ENCODE peak calls at places on chromosomes 3 and 15, in eight cellular contexts. V, S, H, Z, C, B, E and K are unnamed samples.

GRCh38 chr15:63491979-63492378 is 12.4 kb upstream of the USP3 start:
- DNase-seq in Z (no peak), C (no peak), S (no peak), H (no peak), E (no peak), B (no peak), V (peak; percentile 68), K (no peak)

GRCh38 chr3:57446318-57446841 is 97.8 kb downstream of the DNAH12 start:
- DNase-seq in E (peak; percentile 41), V (no peak), Z (no peak), B (no peak), S (no peak), C (no peak), H (peak; percentile 10), K (no peak)

GRCh38 chr3:140343211-140343610 is 334.7 kb upstream of the TRIM42 start:
- DNase-seq in C (no peak), Z (no peak), B (no peak), H (no peak), V (no peak), S (no peak), E (no peak), K (no peak)

GRCh38 chr15:39403674-39404117 is 177.2 kb upstream of the THBS1 start:
- DNase-seq in C (no peak), V (peak; percentile 44), E (no peak), S (no peak), Z (no peak), B (no peak), H (no peak), K (peak; percentile 87)

GRCh38 chr15:29100486-29101000 is 169.1 kb downstream of the NSMCE3 start:
- DNase-seq in H (no peak), C (no peak), Z (no peak), E (no peak), B (no peak), S (no peak), V (no peak), K (no peak)

GRCh38 chr3:71035314-71035713 is 548.2 kb downstream of the FOXP1 start:
- DNase-seq in H (no peak), B (no peak), S (no peak), Z (no peak), E (no peak), V (peak; percentile 45), C (no peak), K (no peak)

GRCh38 chr15:59998256-59999063 is 5.7 kb upstream of the FOXB1 start:
- DNase-seq in H (no peak), B (peak; percentile 10), S (no peak), E (no peak), V (no peak), C (no peak), Z (no peak), K (no peak)

GRCh38 chr3:107574650-107575049 is 51.9 kb downstream of the BBX start:
- DNase-seq in Z (peak; percentile 2), E (no peak), V (peak; percentile 18), B (peak; percentile 38), H (peak; percentile 26), C (peak; percentile 32), S (no peak), K (no peak)

GRCh38 chr3:172607305-172608121 is 84.3 kb upstream of the TNFSF10 start:
- DNase-seq in B (peak; percentile 21), H (no peak), S (no peak), V (peak; percentile 61), Z (no peak), E (no peak), C (peak; percentile 56), K (no peak)

GRCh38 chr3:27311400-27311799 is 57.8 kb downstream of the NEK10 start:
- DNase-seq in V (peak; percentile 70), E (no peak), H (no peak), B (no peak), Z (peak; percentile 90), S (no peak), C (no peak), K (peak; percentile 9)

GRCh38 chr15:40110866-40111550 is 2.3 kb upstream of the BMF start:
- DNase-seq in V (no peak), B (no peak), Z (no peak), C (no peak), S (no peak), H (no peak), E (no peak), K (no peak)

GRCh38 chr15:65583701-65584100 is 27.2 kb downstream of the INTS14 start:
- DNase-seq in V (no peak), S (no peak), H (peak; percentile 30), B (no peak), Z (no peak), E (no peak), C (peak; percentile 17), K (peak; percentile 14)

GRCh38 chr3:65732060-65732933 is 306.4 kb downstream of the MAGI1 start:
- DNase-seq in Z (peak; percentile 29), B (peak; percentile 64), C (peak; percentile 23), V (peak; percentile 41), H (peak; percentile 66), E (no peak), S (no peak), K (no peak)

GRCh38 chr3:102207173-102207572 is 227.6 kb upstream of the ZPLD1 start:
- DNase-seq in Z (no peak), H (no peak), C (no peak), S (no peak), V (no peak), B (no peak), E (no peak), K (no peak)

GRCh38 chr3:48142316-48142870 is 45.8 kb downstream of the CDC25A start:
- DNase-seq in S (no peak), H (peak; percentile 32), C (no peak), B (no peak), Z (no peak), E (peak; percentile 71), V (no peak), K (no peak)

GRCh38 chr15:98513428-98513991 is 134.8 kb upstream of the IGF1R start:
- DNase-seq in V (no peak), C (no peak), Z (no peak), E (no peak), H (peak; percentile 37), B (no peak), S (no peak), K (no peak)

GRCh38 chr15:88586401-88587162 is 34.6 kb upstream of the AEN start:
- DNase-seq in B (no peak), H (no peak), Z (no peak), E (no peak), C (no peak), S (no peak), V (no peak), K (no peak)

GRCh38 chr3:170584585-170585007 is 1.3 kb downstream of the SLC7A14 start:
- DNase-seq in C (peak; percentile 61), Z (no peak), H (peak; percentile 68), S (peak; percentile 80), V (peak; percentile 36), E (peak; percentile 74), B (peak; percentile 59), K (peak; percentile 22)

GRCh38 chr15:71687902-71688508 is 122.3 kb upstream of the NR2E3 start:
- DNase-seq in S (no peak), E (no peak), Z (no peak), C (no peak), H (no peak), B (peak; percentile 89), V (no peak), K (peak; percentile 94)

GRCh38 chr3:31525532-31525931 is 7.2 kb upstream of the STT3B start:
- DNase-seq in Z (no peak), V (no peak), S (no peak), B (no peak), H (no peak), E (no peak), C (no peak), K (no peak)
- H3K4me3 ChIP-seq in Z (no peak overlapping the region), V (no peak overlapping the region), S (no peak overlapping the region), B (no peak overlapping the region), H (no peak overlapping the region), E (no peak overlapping the region), C (no peak overlapping the region), K (no peak overlapping the region)

DNA sequence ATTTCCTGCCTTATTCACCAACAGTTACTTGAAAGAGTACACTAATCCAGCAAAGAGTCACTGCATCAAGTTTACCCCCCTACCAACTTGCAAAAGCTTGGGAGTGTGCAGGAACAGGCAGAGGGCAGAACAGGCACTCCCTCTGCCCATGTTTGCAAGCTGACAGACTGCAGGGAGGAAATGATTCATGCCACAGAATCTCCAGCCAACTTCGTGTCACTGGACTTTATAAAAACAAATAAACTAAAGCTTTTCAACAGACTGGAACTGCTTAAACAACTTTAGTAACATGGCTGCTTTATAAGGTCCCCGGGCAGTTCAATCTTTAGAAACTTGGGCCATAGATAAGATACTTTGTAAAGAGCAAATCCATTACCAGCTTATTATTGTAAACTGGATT is 129.5 kb downstream of the THRB start:
- DNase-seq in Z (peak; percentile 31), S (no peak), B (peak; percentile 19), H (peak; percentile 87), C (peak; percentile 51), V (no peak), E (peak; percentile 82), K (peak; percentile 90)
- H3K4me3 ChIP-seq in Z (peak overlapping the region; percentile 7), S (no peak overlapping the region), B (no peak overlapping the region), H (no peak overlapping the region), C (no peak overlapping the region), V (no peak overlapping the region), E (no peak overlapping the region), K (no peak overlapping the region)

GRCh38 chr3:12585181-12585580 is 28.3 kb downstream of the MKRN2 start:
- DNase-seq in B (no peak), Z (no peak), C (no peak), V (no peak), E (no peak), H (no peak), S (no peak), K (no peak)

GRCh38 chr3:12585970-12586369 is 29.1 kb downstream of the MKRN2 start:
- DNase-seq in Z (no peak), S (no peak), C (no peak), B (no peak), H (no peak), V (no peak), E (no peak), K (no peak)

GRCh38 chr3:12584091-12584490 is 27.2 kb downstream of the MKRN2 start:
- DNase-seq in V (no peak), Z (no peak), B (no peak), C (no peak), H (no peak), E (no peak), S (no peak), K (no peak)

GRCh38 chr3:12582730-12583129 is 25.8 kb downstream of the MKRN2 start:
- DNase-seq in Z (no peak), S (peak; percentile 23), B (no peak), E (no peak), C (no peak), H (no peak), V (no peak), K (no peak)

DNA sequence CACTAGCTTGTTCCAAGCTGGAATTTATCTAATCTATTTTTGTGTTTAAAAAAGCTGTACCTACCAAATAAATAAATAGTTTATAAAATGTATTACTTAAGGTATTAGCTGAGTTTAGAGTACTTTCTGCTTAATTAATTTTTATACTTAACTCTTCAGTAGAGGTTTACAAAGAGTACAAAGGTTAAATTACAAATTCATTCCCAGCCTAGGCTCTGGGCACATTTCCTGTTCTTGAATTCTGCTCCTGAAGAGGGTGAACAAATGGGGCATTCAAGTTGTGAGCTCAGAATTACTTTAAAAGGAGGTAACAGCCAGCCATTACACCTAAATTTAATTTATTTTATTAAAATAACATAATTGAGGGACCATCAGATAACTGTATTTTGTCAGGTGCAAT is 26.4 kb downstream of the MKRN2 start:
- DNase-seq in V (no peak), Z (no peak), E (no peak), B (no peak), H (peak; percentile 22), S (no peak), C (no peak), K (no peak)
- H3K4me3 ChIP-seq in V (no peak overlapping the region), Z (no peak overlapping the region), E (no peak overlapping the region), B (no peak overlapping the region), H (no peak overlapping the region), S (no peak overlapping the region), C (no peak overlapping the region), K (no peak overlapping the region)

GRCh38 chr3:198079771-198080520 is 119.9 kb downstream of the LMLN start:
- DNase-seq in S (peak; percentile 86), E (peak; percentile 20), Z (peak; percentile 50), B (peak; percentile 32), H (no peak), C (no peak), V (no peak), K (no peak)
- H3K4me3 ChIP-seq in S (peak overlapping the region; percentile 19), E (no peak overlapping the region), Z (peak overlapping the region; percentile 71), B (peak overlapping the region; percentile 62), H (no peak overlapping the region), C (peak overlapping the region; percentile 53), V (peak overlapping the region; percentile 55), K (peak overlapping the region; percentile 41)